ENCODE peak calls at places on chromosomes 5 and 9, in nine cellular contexts. K is prostate gland; J is T-helper 2 cell; V is AG04449; U is T-helper 9 cell; H is activated CD4-positive, alpha-beta T cell treated with anti-CD3 and anti-CD28 coated beads for 48 hours; A is A172; B is lower lobe of right lung; Z is GM04504. X is an unnamed sample.
A peak's percentile ranks its signal among the peaks of the same experiment; 100 is the strongest.

GRCh38 chr5:14879985-14880589 is 8.5 kb upstream of the ANKH start:
- DNase-seq in K (no peak), J (no peak), V (no peak), U (no peak), H (no peak), A (no peak), B (no peak), Z (no peak), X (no peak)

GRCh38 chr5:108141676-108142075 is 240.2 kb downstream of the FBXL17 start:
- DNase-seq in K (no peak), J (no peak), V (no peak), U (no peak), H (no peak), A (no peak), B (no peak), Z (no peak), X (no peak)

GRCh38 chr5:142151436-142152382 is 43.1 kb downstream of the NDFIP1 start:
- DNase-seq in K (peak; percentile 57), J (peak; percentile 22), V (peak; percentile 41), U (peak; percentile 46), H (peak; percentile 61), A (peak; percentile 60), B (no peak), Z (peak; percentile 38), X (peak; percentile 52)

GRCh38 chr9:34652608-34653007 is 623 bp downstream of the IL11RA start:
- DNase-seq in K (no peak), J (no peak), V (no peak), U (no peak), H (no peak), A (no peak), B (no peak), Z (no peak), X (no peak)

GRCh38 chr9:98985596-98985995 is 41.9 kb downstream of the COL15A1 start:
- DNase-seq in K (no peak), J (no peak), V (no peak), U (no peak), H (no peak), A (no peak), B (no peak), Z (no peak), X (no peak)

GRCh38 chr9:97237951-97238851 is 69.3 kb upstream of the CCDC180 start:
- DNase-seq in K (peak; percentile 82), J (peak; percentile 50), V (no peak), U (peak; percentile 53), H (peak; percentile 84), A (peak; percentile 87), B (peak; percentile 85), Z (no peak), X (peak; percentile 48)

GRCh38 chr5:14331377-14331776 is 188.2 kb downstream of the TRIO start:
- DNase-seq in K (no peak), J (no peak), V (no peak), U (no peak), H (no peak), A (no peak), B (no peak), Z (no peak), X (no peak)

GRCh38 chr9:111966851-111967250 is 70.2 kb downstream of the UGCG start:
- DNase-seq in K (no peak), J (no peak), V (no peak), U (no peak), H (no peak), A (no peak), B (no peak), Z (no peak), X (no peak)

GRCh38 chr5:151104795-151105194 is 24.0 kb upstream of the TNIP1 start:
- DNase-seq in K (no peak), J (no peak), V (no peak), U (no peak), H (no peak), A (no peak), B (no peak), Z (peak; percentile 92), X (no peak)

GRCh38 chr9:7489018-7489417 is 310.6 kb downstream of the DMAC1 start:
- DNase-seq in K (no peak), J (no peak), V (no peak), U (no peak), H (no peak), A (no peak), B (no peak), Z (no peak), X (no peak)

GRCh38 chr9:33453999-33454660 is 6.7 kb upstream of the AQP3 start:
- DNase-seq in K (no peak), J (no peak), V (no peak), U (no peak), H (peak; percentile 14), A (no peak), B (no peak), Z (no peak), X (peak; percentile 14)

GRCh38 chr5:42655982-42656660 is 100.5 kb upstream of the CCDC152 start:
- DNase-seq in K (no peak), J (no peak), V (no peak), U (no peak), H (no peak), A (no peak), B (no peak), Z (no peak), X (no peak)

GRCh38 chr5:35308391-35308790 is 78.1 kb upstream of the PRLR start:
- DNase-seq in K (no peak), J (no peak), V (no peak), U (no peak), H (no peak), A (no peak), B (no peak), Z (no peak), X (no peak)

GRCh38 chr5:149728303-149728702 is 1.8 kb upstream of the PPARGC1B start:
- DNase-seq in K (peak; percentile 83), J (no peak), V (no peak), U (no peak), H (no peak), A (no peak), B (no peak), Z (no peak), X (no peak)

GRCh38 chr9:34891386-34891785 is 66.7 kb upstream of the PHF24 start:
- DNase-seq in K (no peak), J (no peak), V (no peak), U (no peak), H (no peak), A (peak; percentile 5), B (no peak), Z (no peak), X (no peak)

GRCh38 chr5:56698463-56699381 is 116.6 kb upstream of the MAP3K1 start:
- DNase-seq in K (no peak), J (no peak), V (no peak), U (no peak), H (no peak), A (no peak), B (no peak), Z (no peak), X (no peak)

X was measured in CD8-positive, alpha-beta T cell.